ENCODE peak calls at places on chromosomes 6 and 20, in ten cellular contexts. One of them, this sample, is unnamed.

GRCh38 chr20:32678948-32679347 is 5.2 kb upstream of the C20orf203 start:
- DNase-seq in COR-L47: no peak
- DNase-seq in ovary: no peak
- DNase-seq in kidney: peak; percentile 35
- DNase-seq in T-helper 17 cell: no peak
- DNase-seq in Kasumi-1: no peak
- DNase-seq in neuronal stem cell: no peak
- DNase-seq in HS-27A: no peak
- DNase-seq in skeletal muscle cell: no peak
- DNase-seq in left colon: no peak
- DNase-seq in this sample: no peak

GRCh38 chr6:87155920-87156600 is 695 bp downstream of the ZNF292 start:
- DNase-seq in COR-L47: peak; percentile 46
- DNase-seq in ovary: peak; percentile 62
- DNase-seq in kidney: peak; percentile 88
- DNase-seq in T-helper 17 cell: peak; percentile 44
- DNase-seq in Kasumi-1: peak; percentile 40
- DNase-seq in neuronal stem cell: peak; percentile 85
- DNase-seq in HS-27A: peak; percentile 4
- DNase-seq in skeletal muscle cell: peak; percentile 15
- DNase-seq in left colon: peak; percentile 72
- DNase-seq in this sample: peak; percentile 11

GRCh38 chr6:1812034-1812433 is 202.3 kb downstream of the FOXC1 start:
- DNase-seq in COR-L47: no peak
- DNase-seq in ovary: no peak
- DNase-seq in kidney: no peak
- DNase-seq in T-helper 17 cell: no peak
- DNase-seq in Kasumi-1: no peak
- DNase-seq in neuronal stem cell: no peak
- DNase-seq in HS-27A: no peak
- DNase-seq in skeletal muscle cell: no peak
- DNase-seq in left colon: no peak
- DNase-seq in this sample: no peak

GRCh38 chr6:122717350-122717749 is 62.2 kb upstream of the FABP7 start:
- DNase-seq in COR-L47: peak; percentile 9
- DNase-seq in ovary: no peak
- DNase-seq in kidney: no peak
- DNase-seq in T-helper 17 cell: no peak
- DNase-seq in Kasumi-1: peak; percentile 78
- DNase-seq in neuronal stem cell: peak; percentile 48
- DNase-seq in HS-27A: no peak
- DNase-seq in skeletal muscle cell: no peak
- DNase-seq in left colon: no peak
- DNase-seq in this sample: no peak

GRCh38 chr6:63764318-63764916 is 128.8 kb downstream of the PHF3 start:
- DNase-seq in COR-L47: peak; percentile 25
- DNase-seq in ovary: no peak
- DNase-seq in kidney: no peak
- DNase-seq in T-helper 17 cell: no peak
- DNase-seq in Kasumi-1: peak; percentile 64
- DNase-seq in neuronal stem cell: peak; percentile 41
- DNase-seq in HS-27A: no peak
- DNase-seq in skeletal muscle cell: no peak
- DNase-seq in left colon: no peak
- DNase-seq in this sample: peak; percentile 49

GRCh38 chr6:162050579-162050978 is 677.0 kb downstream of the PRKN start:
- DNase-seq in COR-L47: no peak
- DNase-seq in ovary: no peak
- DNase-seq in kidney: peak; percentile 51
- DNase-seq in T-helper 17 cell: no peak
- DNase-seq in Kasumi-1: no peak
- DNase-seq in neuronal stem cell: no peak
- DNase-seq in HS-27A: no peak
- DNase-seq in skeletal muscle cell: no peak
- DNase-seq in left colon: no peak
- DNase-seq in this sample: no peak

GRCh38 chr20:34604980-34605788 is 46.7 kb downstream of the MAP1LC3A start:
- DNase-seq in COR-L47: no peak
- DNase-seq in ovary: no peak
- DNase-seq in kidney: no peak
- DNase-seq in T-helper 17 cell: no peak
- DNase-seq in Kasumi-1: no peak
- DNase-seq in neuronal stem cell: no peak
- DNase-seq in HS-27A: no peak
- DNase-seq in skeletal muscle cell: no peak
- DNase-seq in left colon: no peak
- DNase-seq in this sample: no peak

GRCh38 chr20:64039293-64040160 is 3.5 kb downstream of the C20orf204 start:
- DNase-seq in COR-L47: no peak
- DNase-seq in ovary: no peak
- DNase-seq in kidney: no peak
- DNase-seq in T-helper 17 cell: no peak
- DNase-seq in Kasumi-1: no peak
- DNase-seq in neuronal stem cell: no peak
- DNase-seq in HS-27A: no peak
- DNase-seq in skeletal muscle cell: no peak
- DNase-seq in left colon: no peak
- DNase-seq in this sample: no peak

GRCh38 chr6:89818977-89819335 is 638 bp downstream of the MDN1 start:
- DNase-seq in COR-L47: no peak
- DNase-seq in ovary: no peak
- DNase-seq in kidney: no peak
- DNase-seq in T-helper 17 cell: no peak
- DNase-seq in Kasumi-1: peak; percentile 58
- DNase-seq in neuronal stem cell: peak; percentile 41
- DNase-seq in HS-27A: no peak
- DNase-seq in skeletal muscle cell: no peak
- DNase-seq in left colon: peak; percentile 23
- DNase-seq in this sample: no peak

GRCh38 chr20:32945710-32946221 is 58.5 kb downstream of the SUN5 start:
- DNase-seq in COR-L47: no peak
- DNase-seq in ovary: no peak
- DNase-seq in kidney: no peak
- DNase-seq in T-helper 17 cell: no peak
- DNase-seq in Kasumi-1: peak; percentile 68
- DNase-seq in neuronal stem cell: peak; percentile 17
- DNase-seq in HS-27A: no peak
- DNase-seq in skeletal muscle cell: no peak
- DNase-seq in left colon: no peak
- DNase-seq in this sample: no peak

GRCh38 chr6:29861521-29862255 is 34.1 kb downstream of the HLA-G start:
- DNase-seq in COR-L47: no peak
- DNase-seq in ovary: no peak
- DNase-seq in kidney: no peak
- DNase-seq in T-helper 17 cell: no peak
- DNase-seq in Kasumi-1: no peak
- DNase-seq in neuronal stem cell: no peak
- DNase-seq in HS-27A: no peak
- DNase-seq in skeletal muscle cell: no peak
- DNase-seq in left colon: no peak
- DNase-seq in this sample: no peak

GRCh38 chr6:121533321-121533841 is 97.9 kb downstream of the GJA1 start:
- DNase-seq in COR-L47: peak; percentile 36
- DNase-seq in ovary: no peak
- DNase-seq in kidney: no peak
- DNase-seq in T-helper 17 cell: no peak
- DNase-seq in Kasumi-1: no peak
- DNase-seq in neuronal stem cell: no peak
- DNase-seq in HS-27A: no peak
- DNase-seq in skeletal muscle cell: no peak
- DNase-seq in left colon: no peak
- DNase-seq in this sample: no peak

GRCh38 chr6:19803331-19804330 is 33.5 kb upstream of the ID4 start:
- DNase-seq in COR-L47: no peak
- DNase-seq in ovary: no peak
- DNase-seq in kidney: no peak
- DNase-seq in T-helper 17 cell: no peak
- DNase-seq in Kasumi-1: no peak
- DNase-seq in neuronal stem cell: no peak
- DNase-seq in HS-27A: no peak
- DNase-seq in skeletal muscle cell: no peak
- DNase-seq in left colon: no peak
- DNase-seq in this sample: no peak

GRCh38 chr6:155050311-155050710 is 55.2 kb downstream of the TIAM2 start:
- DNase-seq in COR-L47: no peak
- DNase-seq in ovary: no peak
- DNase-seq in kidney: no peak
- DNase-seq in T-helper 17 cell: no peak
- DNase-seq in Kasumi-1: no peak
- DNase-seq in neuronal stem cell: no peak
- DNase-seq in HS-27A: no peak
- DNase-seq in skeletal muscle cell: no peak
- DNase-seq in left colon: no peak
- DNase-seq in this sample: no peak

GRCh38 chr6:41185991-41186675 is 14.8 kb downstream of the TREML2 start:
- DNase-seq in COR-L47: no peak
- DNase-seq in ovary: no peak
- DNase-seq in kidney: no peak
- DNase-seq in T-helper 17 cell: no peak
- DNase-seq in Kasumi-1: no peak
- DNase-seq in neuronal stem cell: no peak
- DNase-seq in HS-27A: no peak
- DNase-seq in skeletal muscle cell: no peak
- DNase-seq in left colon: no peak
- DNase-seq in this sample: no peak

GRCh38 chr6:135266675-135267074 is 85.6 kb downstream of the MYB start:
- DNase-seq in COR-L47: peak; percentile 13
- DNase-seq in ovary: no peak
- DNase-seq in kidney: no peak
- DNase-seq in T-helper 17 cell: no peak
- DNase-seq in Kasumi-1: no peak
- DNase-seq in neuronal stem cell: no peak
- DNase-seq in HS-27A: no peak
- DNase-seq in skeletal muscle cell: no peak
- DNase-seq in left colon: peak; percentile 52
- DNase-seq in this sample: no peak

GRCh38 chr6:129845696-129846095 is 15.4 kb downstream of the TMEM244 start:
- DNase-seq in COR-L47: no peak
- DNase-seq in ovary: no peak
- DNase-seq in kidney: no peak
- DNase-seq in T-helper 17 cell: no peak
- DNase-seq in Kasumi-1: no peak
- DNase-seq in neuronal stem cell: no peak
- DNase-seq in HS-27A: no peak
- DNase-seq in skeletal muscle cell: no peak
- DNase-seq in left colon: no peak
- DNase-seq in this sample: no peak

GRCh38 chr6:91539451-91539850 is 952.6 kb upstream of the MAP3K7 start:
- DNase-seq in COR-L47: peak; percentile 26
- DNase-seq in ovary: no peak
- DNase-seq in kidney: no peak
- DNase-seq in T-helper 17 cell: no peak
- DNase-seq in Kasumi-1: no peak
- DNase-seq in neuronal stem cell: no peak
- DNase-seq in HS-27A: no peak
- DNase-seq in skeletal muscle cell: no peak
- DNase-seq in left colon: no peak
- DNase-seq in this sample: no peak

GRCh38 chr6:139290787-139291294 is 957 bp downstream of the TXLNB start:
- DNase-seq in COR-L47: no peak
- DNase-seq in ovary: no peak
- DNase-seq in kidney: no peak
- DNase-seq in T-helper 17 cell: no peak
- DNase-seq in Kasumi-1: peak; percentile 87
- DNase-seq in neuronal stem cell: no peak
- DNase-seq in HS-27A: no peak
- DNase-seq in skeletal muscle cell: peak; percentile 31
- DNase-seq in left colon: no peak
- DNase-seq in this sample: no peak

GRCh38 chr20:43662943-43663655 is 3.8 kb upstream of the MYBL2 start:
- DNase-seq in COR-L47: no peak
- DNase-seq in ovary: no peak
- DNase-seq in kidney: no peak
- DNase-seq in T-helper 17 cell: no peak
- DNase-seq in Kasumi-1: no peak
- DNase-seq in neuronal stem cell: no peak
- DNase-seq in HS-27A: no peak
- DNase-seq in skeletal muscle cell: no peak
- DNase-seq in left colon: no peak
- DNase-seq in this sample: no peak

GRCh38 chr6:20366082-20366834 is 35.4 kb upstream of the E2F3 start:
- DNase-seq in COR-L47: no peak
- DNase-seq in ovary: no peak
- DNase-seq in kidney: no peak
- DNase-seq in T-helper 17 cell: no peak
- DNase-seq in Kasumi-1: no peak
- DNase-seq in neuronal stem cell: no peak
- DNase-seq in HS-27A: no peak
- DNase-seq in skeletal muscle cell: no peak
- DNase-seq in left colon: peak; percentile 4
- DNase-seq in this sample: peak; percentile 25

GRCh38 chr20:32064667-32065066 is 12.6 kb downstream of the HCK start:
- DNase-seq in COR-L47: no peak
- DNase-seq in ovary: no peak
- DNase-seq in kidney: no peak
- DNase-seq in T-helper 17 cell: no peak
- DNase-seq in Kasumi-1: no peak
- DNase-seq in neuronal stem cell: no peak
- DNase-seq in HS-27A: no peak
- DNase-seq in skeletal muscle cell: no peak
- DNase-seq in left colon: no peak
- DNase-seq in this sample: no peak

GRCh38 chr6:35368038-35368887 is 25.9 kb downstream of the PPARD start:
- DNase-seq in COR-L47: no peak
- DNase-seq in ovary: no peak
- DNase-seq in kidney: no peak
- DNase-seq in T-helper 17 cell: no peak
- DNase-seq in Kasumi-1: no peak
- DNase-seq in neuronal stem cell: no peak
- DNase-seq in HS-27A: no peak
- DNase-seq in skeletal muscle cell: peak; percentile 24
- DNase-seq in left colon: no peak
- DNase-seq in this sample: peak; percentile 32

GRCh38 chr6:150293423-150294280 is 75.2 kb upstream of the IYD start:
- DNase-seq in COR-L47: no peak
- DNase-seq in ovary: no peak
- DNase-seq in kidney: no peak
- DNase-seq in T-helper 17 cell: no peak
- DNase-seq in Kasumi-1: peak; percentile 30
- DNase-seq in neuronal stem cell: no peak
- DNase-seq in HS-27A: no peak
- DNase-seq in skeletal muscle cell: peak; percentile 65
- DNase-seq in left colon: no peak
- DNase-seq in this sample: no peak

GRCh38 chr6:30152910-30153309 is 8.1 kb downstream of the TRIM10 start:
- DNase-seq in COR-L47: no peak
- DNase-seq in ovary: no peak
- DNase-seq in kidney: no peak
- DNase-seq in T-helper 17 cell: no peak
- DNase-seq in Kasumi-1: no peak
- DNase-seq in neuronal stem cell: no peak
- DNase-seq in HS-27A: no peak
- DNase-seq in skeletal muscle cell: no peak
- DNase-seq in left colon: no peak
- DNase-seq in this sample: no peak

GRCh38 chr20:62135573-62136266 is 7.5 kb downstream of the PSMA7 start:
- DNase-seq in COR-L47: no peak
- DNase-seq in ovary: no peak
- DNase-seq in kidney: no peak
- DNase-seq in T-helper 17 cell: no peak
- DNase-seq in Kasumi-1: no peak
- DNase-seq in neuronal stem cell: no peak
- DNase-seq in HS-27A: no peak
- DNase-seq in skeletal muscle cell: no peak
- DNase-seq in left colon: no peak
- DNase-seq in this sample: no peak

GRCh38 chr6:87702589-87702945 is 534 bp upstream of the AKIRIN2 start:
- DNase-seq in COR-L47: no peak
- DNase-seq in ovary: no peak
- DNase-seq in kidney: no peak
- DNase-seq in T-helper 17 cell: no peak
- DNase-seq in Kasumi-1: peak; percentile 90
- DNase-seq in neuronal stem cell: no peak
- DNase-seq in HS-27A: no peak
- DNase-seq in skeletal muscle cell: peak; percentile 42
- DNase-seq in left colon: no peak
- DNase-seq in this sample: no peak

This sample was measured in naive thymus-derived CD4-positive, alpha-beta T cell.